ENCODE peak calls at places on chromosomes 1 and 21, in seven cellular contexts. L is fibroblast of pulmonary artery, M is cardiac fibroblast, C is AG04449, N is stomach, P is left ventricle myocardium inferior, B is epithelial cell of esophagus. F is an unnamed sample.

GRCh38 chr1:156508205-156508954 is 7.8 kb upstream of the MEF2D start:
- DNase-seq in B (no peak), P (peak), L (no peak), M (no peak), N (peak), C (no peak), F (peak)

GRCh38 chr1:245881767-245882391 is 625.2 kb downstream of the SMYD3 start:
- DNase-seq in B (no peak), C (no peak), N (no peak), L (no peak), M (no peak), P (no peak), F (no peak)

GRCh38 chr1:54995013-54995760 is 3.5 kb upstream of the BSND start:
- DNase-seq in B (no peak), C (no peak), M (no peak), L (no peak), P (no peak), N (no peak), F (no peak)

GRCh38 chr1:151847867-151848596 is 5.5 kb downstream of the THEM5 start:
- DNase-seq in B (no peak), N (peak), L (peak), C (no peak), P (no peak), M (peak), F (peak)

GRCh38 chr1:220786337-220787068 is at the start of gene MTARC1:
- DNase-seq in B (peak), N (peak), C (no peak), L (peak), M (peak), P (peak), F (peak)

GRCh38 chr1:44926311-44926781 is 60.0 kb downstream of the EIF2B3 start:
- DNase-seq in N (no peak), L (no peak), B (no peak), M (peak), P (no peak), C (peak), F (peak)

GRCh38 chr1:215595231-215595630 is 28.1 kb downstream of the KCTD3 start:
- DNase-seq in N (no peak), B (peak), P (no peak), L (no peak), C (no peak), M (no peak), F (no peak)

GRCh38 chr1:214660900-214661299 is 57.9 kb downstream of the CENPF start:
- DNase-seq in B (peak), C (peak), M (peak), N (peak), P (no peak), L (peak), F (peak)

GRCh38 chr21:15311510-15311909 is 246.7 kb upstream of the NRIP1 start:
- DNase-seq in B (no peak), N (no peak), C (no peak), P (no peak), M (no peak), L (no peak), F (no peak)

GRCh38 chr1:226870323-226871046 is at the start of gene PSEN2:
- DNase-seq in C (no peak), M (peak), B (peak), L (peak), N (peak), P (peak), F (peak)

GRCh38 chr1:230169454-230170152 is 102.6 kb downstream of the GALNT2 start:
- DNase-seq in C (no peak), B (no peak), N (no peak), L (no peak), P (no peak), M (no peak), F (peak)

GRCh38 chr1:172322219-172323061 is 98.0 kb upstream of the C1orf105 start:
- DNase-seq in M (peak), L (peak), B (peak), C (peak), N (no peak), P (peak), F (peak)

GRCh38 chr1:107940178-107940577 is 24.8 kb downstream of the VAV3 start:
- DNase-seq in L (no peak), C (no peak), B (no peak), N (no peak), M (peak), P (no peak), F (no peak)

GRCh38 chr21:42384999-42385398 is 10.9 kb downstream of the TMPRSS3 start:
- DNase-seq in L (no peak), B (peak), M (no peak), N (no peak), C (no peak), P (no peak), F (no peak)

GRCh38 chr1:87201768-87202167 is 126.9 kb upstream of the LMO4 start:
- DNase-seq in M (no peak), C (no peak), L (no peak), P (no peak), N (no peak), B (no peak), F (no peak)

GRCh38 chr1:207876129-207876528 is 34.8 kb downstream of the CD34 start:
- DNase-seq in P (no peak), L (no peak), M (no peak), B (no peak), N (no peak), C (no peak), F (no peak)
- TF ChIP-seq CTCF in P (peak), L (peak), M (no peak), B (peak), N (no peak), C (peak), F (no peak)

GRCh38 chr1:29251164-29252130 is 15.1 kb downstream of the PTPRU start:
- DNase-seq in B (peak), P (no peak), C (no peak), N (no peak), L (no peak), M (no peak), F (no peak)
- H3K4me3 ChIP-seq in B (no peak), P (no peak), C (no peak), N (no peak), L (no peak), M (no peak), F (no peak)

GRCh38 chr1:207981976-207982375 is 71.1 kb upstream of the CD34 start:
- DNase-seq in B (no peak), P (no peak), C (no peak), M (no peak), N (no peak), L (no peak), F (no peak)
- TF ChIP-seq CTCF in B (peak), P (peak), C (peak), M (peak), N (no peak), L (peak), F (peak)

GRCh38 chr1:40939320-40940059 is 40.0 kb upstream of the CTPS1 start:
- DNase-seq in C (no peak), M (peak), L (peak), P (peak), N (no peak), B (no peak), F (peak)
- H3K4me3 ChIP-seq in C (no peak), M (no peak), L (no peak), P (no peak), N (no peak), B (no peak), F (no peak)